ENCODE peak calls at places on chromosome 18, in eight cellular contexts. S, H, D, P, T, U, K and B are unnamed samples.

GRCh38 chr18:36330435-36331049 is 33.0 kb downstream of the FHOD3 start:
- DNase-seq in S (no peak), H (no peak), D (peak), P (no peak), T (no peak), U (no peak), K (no peak), B (no peak)

GRCh38 chr18:13243363-13243762 is 24.8 kb downstream of the LDLRAD4 start:
- DNase-seq in S (no peak), H (no peak), D (no peak), P (no peak), T (no peak), U (no peak), K (no peak), B (no peak)

GRCh38 chr18:58538604-58539386 is 90.1 kb downstream of the ALPK2 start:
- DNase-seq in S (no peak), H (peak), D (no peak), P (peak), T (no peak), U (no peak), K (no peak), B (no peak)

GRCh38 chr18:6044773-6045172 is 149.5 kb upstream of the TMEM200C start:
- DNase-seq in S (no peak), H (no peak), D (no peak), P (peak), T (no peak), U (no peak), K (no peak), B (no peak)

GRCh38 chr18:13603304-13604019 is 122.9 kb downstream of the FAM210A start:
- DNase-seq in S (no peak), H (no peak), D (no peak), P (no peak), T (no peak), U (no peak), K (no peak), B (no peak)

GRCh38 chr18:78625895-78626294 is 353.7 kb upstream of the SALL3 start:
- DNase-seq in S (no peak), H (no peak), D (no peak), P (no peak), T (no peak), U (no peak), K (no peak), B (no peak)

GRCh38 chr18:45324489-45325111 is 290.7 kb upstream of the SLC14A2 start:
- DNase-seq in S (no peak), H (no peak), D (peak), P (no peak), T (no peak), U (no peak), K (no peak), B (no peak)

GRCh38 chr18:13036622-13037320 is 45.6 kb downstream of the CEP192 start:
- DNase-seq in S (no peak), H (no peak), D (no peak), P (no peak), T (no peak), U (no peak), K (no peak), B (no peak)

GRCh38 chr18:68262697-68263293 is 452.1 kb downstream of the TMX3 start:
- DNase-seq in S (peak), H (no peak), D (no peak), P (no peak), T (no peak), U (no peak), K (no peak), B (no peak)

GRCh38 chr18:49666045-49666444 is 104.2 kb downstream of the LIPG start:
- DNase-seq in S (peak), H (no peak), D (no peak), P (no peak), T (peak), U (no peak), K (no peak), B (no peak)

GRCh38 chr18:5890606-5891360 is 4.5 kb downstream of the TMEM200C start:
- DNase-seq in S (peak), H (no peak), D (peak), P (peak), T (peak), U (no peak), K (no peak), B (no peak)

GRCh38 chr18:6543330-6543908 is 128.7 kb upstream of the L3MBTL4 start:
- DNase-seq in S (peak), H (no peak), D (no peak), P (peak), T (peak), U (no peak), K (peak), B (no peak)

GRCh38 chr18:55185391-55185790 is 226.1 kb upstream of the CCDC68 start:
- DNase-seq in S (no peak), H (no peak), D (no peak), P (no peak), T (no peak), U (no peak), K (no peak), B (no peak)

GRCh38 chr18:75320506-75320905 is 107.0 kb downstream of the SMIM21 start:
- DNase-seq in S (no peak), H (no peak), D (no peak), P (no peak), T (no peak), U (no peak), K (no peak), B (no peak)

GRCh38 chr18:35942661-35943060 is 29.8 kb upstream of the RMP24 start:
- DNase-seq in S (no peak), H (no peak), D (no peak), P (no peak), T (no peak), U (no peak), K (no peak), B (no peak)

GRCh38 chr18:77123313-77124231 is 9.0 kb downstream of the MBP start:
- DNase-seq in S (no peak), H (no peak), D (peak), P (no peak), T (no peak), U (no peak), K (no peak), B (no peak)

GRCh38 chr18:43276471-43276870 is 819 bp downstream of the SYT4 start:
- DNase-seq in S (no peak), H (no peak), D (no peak), P (no peak), T (no peak), U (no peak), K (no peak), B (no peak)

GRCh38 chr18:69996951-69997798 is 49.5 kb upstream of the CD226 start:
- DNase-seq in S (no peak), H (no peak), D (no peak), P (peak), T (no peak), U (no peak), K (no peak), B (no peak)

GRCh38 chr18:2897448-2898052 is 50.7 kb downstream of the EMILIN2 start:
- DNase-seq in S (no peak), H (no peak), D (no peak), P (no peak), T (no peak), U (no peak), K (no peak), B (no peak)

GRCh38 chr18:79519751-79520472 is 124.2 kb downstream of the NFATC1 start:
- DNase-seq in S (no peak), H (no peak), D (no peak), P (no peak), T (no peak), U (no peak), K (peak), B (no peak)

GRCh38 chr18:4125246-4125938 is 329.7 kb downstream of the DLGAP1 start:
- DNase-seq in S (no peak), H (no peak), D (no peak), P (no peak), T (no peak), U (no peak), K (no peak), B (no peak)

GRCh38 chr18:77940566-77940965 is 690.9 kb downstream of the GALR1 start:
- DNase-seq in S (no peak), H (no peak), D (no peak), P (no peak), T (no peak), U (no peak), K (no peak), B (no peak)

GRCh38 chr18:46148810-46149209 is 44.6 kb downstream of the HAUS1 start:
- DNase-seq in S (peak), H (no peak), D (peak), P (peak), T (peak), U (no peak), K (peak), B (peak)

GRCh38 chr18:70292628-70293027 is 3.8 kb downstream of the SOCS6 start:
- DNase-seq in S (no peak), H (no peak), D (no peak), P (no peak), T (no peak), U (no peak), K (no peak), B (no peak)

GRCh38 chr18:55857409-55857808 is 269.4 kb upstream of the TCF4 start:
- DNase-seq in S (no peak), H (no peak), D (no peak), P (no peak), T (no peak), U (no peak), K (no peak), B (no peak)

GRCh38 chr18:80198391-80198790 is 48.9 kb downstream of the PARD6G start:
- DNase-seq in S (no peak), H (no peak), D (peak), P (no peak), T (no peak), U (no peak), K (no peak), B (no peak)

GRCh38 chr18:78971511-78972245 is 7.9 kb upstream of the SALL3 start:
- DNase-seq in S (no peak), H (no peak), D (no peak), P (no peak), T (no peak), U (no peak), K (no peak), B (no peak)

GRCh38 chr18:49768051-49768391 is 45.3 kb downstream of the ACAA2 start:
- DNase-seq in S (peak), H (peak), D (peak), P (peak), T (no peak), U (no peak), K (peak), B (no peak)

GRCh38 chr18:72830109-72830508 is 37.7 kb downstream of the NETO1 start:
- DNase-seq in S (no peak), H (no peak), D (peak), P (no peak), T (no peak), U (no peak), K (no peak), B (peak)

GRCh38 chr18:49861659-49862058 is 48.3 kb upstream of the ACAA2 start:
- DNase-seq in S (peak), H (no peak), D (no peak), P (no peak), T (no peak), U (no peak), K (no peak), B (no peak)

GRCh38 chr18:9401166-9401565 is 66.6 kb downstream of the TWSG1 start:
- DNase-seq in S (peak), H (no peak), D (no peak), P (no peak), T (no peak), U (no peak), K (no peak), B (no peak)

GRCh38 chr18:9405977-9406376 is 69.3 kb upstream of the RALBP1 start:
- DNase-seq in S (no peak), H (no peak), D (no peak), P (no peak), T (no peak), U (no peak), K (no peak), B (no peak)

GRCh38 chr18:9405130-9405529 is 70.2 kb upstream of the RALBP1 start:
- DNase-seq in S (no peak), H (no peak), D (no peak), P (no peak), T (no peak), U (no peak), K (no peak), B (no peak)

GRCh38 chr18:9403795-9404564 is 69.4 kb downstream of the TWSG1 start:
- DNase-seq in S (no peak), H (no peak), D (peak), P (peak), T (no peak), U (no peak), K (no peak), B (no peak)

DNA sequence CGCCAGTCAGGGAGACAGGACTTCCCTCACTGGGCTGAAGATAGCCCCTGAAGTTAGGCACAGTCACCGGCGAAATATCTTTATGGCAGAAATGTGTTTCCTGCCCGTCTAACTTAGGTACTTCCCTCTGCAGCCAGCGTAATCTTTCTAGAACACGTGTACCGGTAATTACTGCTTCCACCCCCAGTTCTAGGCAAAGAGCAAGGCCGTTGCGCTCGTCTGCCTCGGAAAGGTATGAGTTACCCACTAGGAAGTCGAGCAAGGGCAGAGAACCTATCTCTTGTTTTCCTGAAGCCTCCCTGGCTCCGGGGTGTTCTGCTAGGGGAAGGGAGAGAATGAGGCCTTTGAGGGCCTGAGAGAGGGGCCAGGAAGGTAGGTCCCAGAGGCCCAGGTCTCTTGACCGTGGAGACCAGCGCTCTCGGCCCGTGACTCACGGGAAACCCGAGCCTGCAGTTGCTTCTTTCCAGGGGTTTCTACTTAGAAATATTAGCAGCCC is 70.0 kb downstream of the TWSG1 start:
- DNase-seq in S (peak), H (no peak), D (no peak), P (no peak), T (no peak), U (no peak), K (peak), B (no peak)
- TF ChIP-seq POLR2AphosphoS5 in S (peak), H (no peak), D (no peak), P (no peak), T (no peak), U (no peak), K (peak), B (no peak)

GRCh38 chr18:63322908-63323634 is 3.5 kb upstream of the BCL2 start:
- DNase-seq in S (peak), H (peak), D (no peak), P (peak), T (peak), U (no peak), K (peak), B (no peak)
- H3K9ac ChIP-seq in S (no peak), H (no peak), D (peak), P (peak), T (no peak), U (no peak), K (no peak), B (no peak)

GRCh38 chr18:7872569-7872968 is 305.5 kb downstream of the PTPRM start:
- DNase-seq in S (peak), H (peak), D (no peak), P (peak), T (peak), U (no peak), K (no peak), B (no peak)
- TF ChIP-seq POLR2AphosphoS5 in S (no peak), H (no peak), D (no peak), P (no peak), T (no peak), U (no peak), K (no peak), B (no peak)

GRCh38 chr18:59700535-59700967 is 3.3 kb upstream of the CCBE1 start:
- DNase-seq in S (no peak), H (no peak), D (no peak), P (no peak), T (peak), U (no peak), K (no peak), B (no peak)
- H3K9ac ChIP-seq in S (no peak), H (no peak), D (no peak), P (no peak), T (no peak), U (no peak), K (no peak), B (no peak)